ENCODE peak calls at places on chromosomes 5 and 9, in nine cellular contexts. O is ecto neural progenitor cell; M is DMS153; Y is substantia nigra; W is NCI-H1694 treated with DMSO at 0.1 percent for 48 hours; N is pancreas; V is H9; R is left ventricle myocardium superior; T is stimulated activated CD8-positive, alpha-beta memory T cell treated with anti-CD3 and anti-CD28 coated beads, Interleukin-4, amount 100 ng/mL, for 4 hours. E is an unnamed sample.

GRCh38 chr5:170225326-170226137 is 7.3 kb upstream of the C5orf58 start:
- DNase-seq in O (peak; percentile 78), M (no peak), Y (peak; percentile 46), W (peak; percentile 49), N (peak; percentile 70), V (peak; percentile 78), R (peak; percentile 72), T (peak; percentile 45), E (peak; percentile 78)

GRCh38 chr5:134250949-134251348 is 25.1 kb upstream of the PPP2CA start:
- DNase-seq in O (no peak), M (no peak), Y (no peak), W (no peak), N (no peak), V (no peak), R (no peak), T (no peak), E (no peak)

GRCh38 chr5:148740966-148741742 is 85.3 kb upstream of the ADRB2 start:
- DNase-seq in O (no peak), M (peak; percentile 3), Y (no peak), W (peak; percentile 28), N (no peak), V (no peak), R (no peak), T (no peak), E (peak; percentile 28)

GRCh38 chr5:135382131-135382530 is 16.9 kb downstream of the MACROH2A1 start:
- DNase-seq in O (no peak), M (no peak), Y (no peak), W (no peak), N (no peak), V (no peak), R (no peak), T (no peak), E (no peak)

GRCh38 chr9:111038336-111039202 is at the start of gene LPAR1:
- DNase-seq in O (peak; percentile 79), M (no peak), Y (peak; percentile 26), W (no peak), N (peak; percentile 77), V (peak; percentile 66), R (peak; percentile 79), T (no peak), E (peak; percentile 79)

GRCh38 chr5:10946050-10946449 is 185.0 kb upstream of the DAP start:
- DNase-seq in O (no peak), M (no peak), Y (no peak), W (no peak), N (no peak), V (no peak), R (no peak), T (no peak), E (no peak)

GRCh38 chr5:73783823-73784222 is 157.8 kb downstream of the ARHGEF28 start:
- DNase-seq in O (no peak), M (peak; percentile 53), Y (no peak), W (peak; percentile 15), N (no peak), V (no peak), R (no peak), T (no peak), E (no peak)

GRCh38 chr5:151347364-151347763 is at the start of gene SLC36A2:
- DNase-seq in O (no peak), M (no peak), Y (no peak), W (no peak), N (no peak), V (no peak), R (peak; percentile 37), T (no peak), E (no peak)

GRCh38 chr5:164051745-164052144 is 546.3 kb downstream of the MAT2B start:
- DNase-seq in O (no peak), M (no peak), Y (no peak), W (no peak), N (no peak), V (no peak), R (no peak), T (no peak), E (no peak)

GRCh38 chr9:137273616-137274320 is 3.8 kb upstream of the TOR4A start:
- DNase-seq in O (no peak), M (peak; percentile 70), Y (no peak), W (no peak), N (no peak), V (peak; percentile 28), R (peak; percentile 53), T (no peak), E (no peak)

GRCh38 chr9:5799314-5799713 is 33.6 kb downstream of the ERMP1 start:
- DNase-seq in O (no peak), M (peak; percentile 36), Y (no peak), W (peak; percentile 58), N (no peak), V (no peak), R (no peak), T (no peak), E (no peak)

GRCh38 chr9:136318111-136318768 is 9.1 kb upstream of the GPSM1 start:
- DNase-seq in O (no peak), M (no peak), Y (no peak), W (no peak), N (no peak), V (no peak), R (peak; percentile 17), T (no peak), E (no peak)